ENCODE peak calls at places on chromosomes 13 and 19, in four cellular contexts. Y, O, Z and T are unnamed samples.

GRCh38 chr13:51286135-51287002 is 53.1 kb upstream of the SERPINE3 start:
- DNase-seq in Z (peak), Y (peak), O (peak), T (peak)

GRCh38 chr19:10497371-10497770 is 5.8 kb downstream of the KEAP1 start:
- DNase-seq in Y (no peak), O (no peak), Z (no peak), T (no peak)

GRCh38 chr13:28558567-28558966 is 63.6 kb upstream of the FLT1 start:
- DNase-seq in Y (no peak), O (no peak), Z (no peak), T (no peak)

GRCh38 chr19:16601378-16602052 is 26.5 kb downstream of the MED26 start:
- DNase-seq in O (no peak), Z (no peak), Y (no peak), T (no peak)

GRCh38 chr19:39499082-39499642 is 415 bp downstream of the DLL3 start:
- DNase-seq in Z (peak), O (no peak), Y (no peak), T (no peak)

GRCh38 chr13:91127995-91128394 is 219.5 kb upstream of the MIR17HG start:
- DNase-seq in O (no peak), Z (no peak), Y (no peak), T (no peak)

GRCh38 chr13:80141114-80141849 is 199.6 kb downstream of the SPRY2 start:
- DNase-seq in Z (peak), Y (no peak), O (peak), T (peak)

GRCh38 chr13:95745289-95745688 is 68.3 kb downstream of the DNAJC3 start:
- DNase-seq in Y (no peak), O (no peak), Z (no peak), T (no peak)

GRCh38 chr19:46429999-46430398 is 1.3 kb upstream of the PNMA8C start:
- DNase-seq in O (no peak), Y (no peak), Z (no peak), T (no peak)

GRCh38 chr13:79385694-79386093 is 20.4 kb downstream of the RBM26 start:
- DNase-seq in Z (peak), O (no peak), Y (no peak), T (no peak)